ENCODE peak calls at places on chromosomes 4 and X, in nine cellular contexts. C, O, K, M, T, Y, F, A and L are unnamed samples.

GRCh38 chr4:95675623-95676022 is 126.8 kb upstream of the UNC5C start:
- DNase-seq in O (no peak), M (no peak), Y (no peak), A (no peak), C (no peak), F (no peak), T (no peak), K (no peak), L (no peak)

GRCh38 chr4:110754726-110755125 is 131.8 kb upstream of the PITX2 start:
- DNase-seq in Y (no peak), O (no peak), T (no peak), M (no peak), K (no peak), A (no peak), C (no peak), F (no peak), L (no peak)

GRCh38 chr4:76447326-76447954 is 12.4 kb downstream of the SHROOM3 start:
- DNase-seq in K (no peak), A (no peak), O (no peak), M (no peak), F (no peak), C (peak; percentile 20), T (no peak), Y (no peak), L (no peak)

GRCh38 chr4:163755013-163755412 is 260.5 kb downstream of the TMA16 start:
- DNase-seq in M (no peak), F (no peak), T (no peak), C (peak; percentile 43), Y (peak; percentile 0), A (no peak), K (no peak), O (no peak), L (no peak)

GRCh38 chrX:100424012-100424411 is 13.9 kb upstream of the PCDH19 start:
- DNase-seq in O (no peak), C (no peak), M (peak; percentile 54), K (no peak), Y (no peak), A (no peak), T (no peak), F (no peak), L (no peak)

GRCh38 chr4:131603705-131604104 is 1545.4 kb upstream of the PCDH10 start:
- DNase-seq in F (no peak), A (no peak), K (no peak), O (no peak), M (no peak), Y (no peak), T (no peak), C (no peak), L (no peak)

GRCh38 chr4:180855184-180855583 is 1388.0 kb upstream of the TENM3 start:
- DNase-seq in M (no peak), F (no peak), Y (no peak), O (no peak), A (no peak), T (no peak), C (no peak), K (no peak), L (no peak)

GRCh38 chrX:2498781-2499302 is 1.9 kb downstream of the DHRSX start:
- DNase-seq in Y (no peak), O (peak; percentile 69), F (no peak), A (no peak), C (peak; percentile 18), T (no peak), K (no peak), M (peak; percentile 17), L (peak; percentile 64)

GRCh38 chrX:2710041-2710471 is 19.0 kb downstream of the CD99 start:
- DNase-seq in C (peak; percentile 88), M (no peak), Y (peak; percentile 18), F (peak; percentile 74), A (no peak), O (no peak), K (no peak), T (no peak), L (no peak)

GRCh38 chr4:69896530-69897116 is 34.2 kb upstream of the CSN1S1 start:
- DNase-seq in F (no peak), M (peak; percentile 40), Y (no peak), O (no peak), T (no peak), A (no peak), K (no peak), C (peak; percentile 3), L (no peak)

GRCh38 chr4:163448541-163449203 is 24.9 kb downstream of the TKTL2 start:
- DNase-seq in F (no peak), C (peak; percentile 35), A (no peak), K (no peak), O (no peak), T (no peak), Y (no peak), M (peak; percentile 4), L (no peak)

GRCh38 chrX:75655627-75656026 is 129.4 kb downstream of the MAGEE2 start:
- DNase-seq in C (no peak), K (no peak), O (no peak), T (no peak), Y (no peak), M (no peak), F (no peak), A (no peak), L (no peak)

GRCh38 chrX:29653721-29654120 is 561.6 kb upstream of the MAGEB2 start:
- DNase-seq in Y (no peak), C (no peak), O (no peak), M (no peak), F (no peak), A (no peak), T (no peak), K (no peak), L (no peak)

GRCh38 chr4:164095313-164096110 is 601.0 kb downstream of the TMA16 start:
- DNase-seq in Y (no peak), T (no peak), A (no peak), C (no peak), M (no peak), O (no peak), F (no peak), K (no peak), L (no peak)

DNA sequence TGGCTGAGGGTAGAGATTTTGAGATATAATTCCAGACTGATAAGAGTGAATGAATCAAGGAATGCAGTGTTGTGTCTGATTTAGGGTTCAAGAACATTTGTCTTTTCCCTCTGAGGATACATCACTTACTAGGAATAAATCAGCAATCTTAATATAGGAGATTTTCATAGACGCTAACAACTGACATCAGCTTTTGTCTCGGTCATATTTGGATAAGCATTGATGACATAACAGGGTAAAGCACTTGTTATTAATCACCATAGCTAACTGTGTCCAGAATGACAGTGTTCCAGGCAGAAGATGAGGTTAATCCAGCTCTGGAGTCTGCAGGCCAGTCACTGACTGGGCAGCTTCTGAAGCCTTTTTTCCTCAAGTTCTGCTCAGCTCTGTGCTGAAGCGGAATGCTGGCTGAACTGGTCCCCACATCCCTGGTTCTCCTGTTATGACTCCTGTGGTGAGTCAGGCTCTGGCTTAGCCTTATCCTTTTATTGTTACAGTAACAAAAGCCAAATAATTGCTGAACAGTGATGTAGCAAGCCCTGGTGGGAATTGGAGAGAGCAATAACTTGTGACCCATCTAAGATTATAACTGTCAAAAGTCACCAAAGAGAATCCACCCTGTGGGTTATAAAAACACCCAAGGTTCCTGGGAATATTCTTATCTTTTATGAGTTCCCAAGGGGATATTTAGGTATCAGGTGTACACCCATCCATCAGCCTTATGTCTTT is 41.8 kb downstream of the FNIP2 start:
- DNase-seq in M (no peak), T (peak; percentile 35), A (peak; percentile 87), C (peak; percentile 98), F (peak; percentile 92), K (no peak), Y (peak; percentile 61), O (peak; percentile 91), L (no peak)
- H3K4me3 ChIP-seq in M (no peak overlapping the region), T (no peak overlapping the region), A (no peak overlapping the region), C (no peak overlapping the region), F (no peak overlapping the region), K (peak overlapping the region; percentile 6), Y (no peak overlapping the region), O (no peak overlapping the region), L (no peak overlapping the region)

GRCh38 chr4:139563515-139563914 is 7.5 kb upstream of the SETD7 start:
- DNase-seq in T (no peak), C (no peak), A (no peak), Y (no peak), M (no peak), F (no peak), K (no peak), O (no peak), L (no peak)

GRCh38 chr4:139562839-139563238 is 6.8 kb upstream of the SETD7 start:
- DNase-seq in A (no peak), C (no peak), M (no peak), Y (no peak), T (no peak), O (no peak), F (no peak), K (no peak), L (no peak)

GRCh38 chr4:139564502-139564901 is 8.5 kb upstream of the SETD7 start:
- DNase-seq in Y (no peak), F (no peak), C (no peak), T (no peak), O (no peak), M (no peak), A (no peak), K (no peak), L (no peak)

DNA sequence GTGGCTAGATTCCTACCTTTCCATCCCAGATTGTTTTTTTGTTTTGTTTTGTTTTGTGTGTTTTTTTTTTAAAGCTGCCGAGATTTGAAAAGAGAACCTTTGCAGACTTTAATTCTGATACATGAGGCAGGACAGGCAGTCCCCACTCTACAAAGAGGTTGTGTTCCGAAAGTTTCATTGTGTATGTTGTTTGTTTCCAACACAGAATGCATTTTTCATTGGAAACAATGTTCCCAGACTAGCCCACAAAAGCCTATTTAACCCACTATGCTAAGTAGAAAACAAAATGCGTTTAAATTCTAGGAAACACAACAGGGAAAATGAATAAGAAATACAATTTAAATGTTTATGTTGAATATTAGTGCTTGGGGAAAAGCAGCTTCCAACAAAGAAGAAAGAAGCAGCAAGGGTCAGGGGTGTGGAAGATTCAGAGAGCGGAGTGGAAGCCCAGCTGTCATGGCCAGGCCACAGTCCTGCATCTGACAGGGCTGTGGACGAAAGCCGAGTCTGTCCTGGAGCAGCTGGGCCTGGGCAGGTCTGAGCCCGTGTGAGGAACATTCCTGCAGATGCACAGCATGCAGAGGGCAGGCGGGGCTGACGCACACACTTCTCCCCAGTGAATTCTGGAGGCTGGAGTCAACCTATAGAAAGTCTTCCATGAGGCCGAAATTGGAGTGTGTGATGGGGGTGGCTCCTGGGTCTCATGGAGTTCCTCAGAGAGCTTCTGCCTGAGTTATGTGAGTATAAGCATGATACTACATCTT is 12.4 kb upstream of the SETD7 start:
- DNase-seq in M (no peak), F (no peak), T (no peak), O (no peak), C (no peak), A (no peak), Y (no peak), K (no peak), L (no peak)
- H3K27me3 ChIP-seq in M (no peaks in the 10 kb centered on the region), F (no peaks in the 10 kb centered on the region), T (no peaks in the 10 kb centered on the region), O (no peaks in the 10 kb centered on the region), C (peaks cover 4% of the 10 kb centered on the region), A (no peaks in the 10 kb centered on the region), Y (no peaks in the 10 kb centered on the region), K (no peaks in the 10 kb centered on the region), L (no peaks in the 10 kb centered on the region)

GRCh38 chr4:83931659-83932058 is 395.8 kb downstream of the GPAT3 start:
- DNase-seq in T (no peak), K (no peak), Y (no peak), O (no peak), A (no peak), C (no peak), F (no peak), M (no peak), L (no peak)
- TF ChIP-seq CTCF in T (no peak), K (no peak), Y (no peak), O (no peak), A (no peak), C (no peak), F (no peak), M (no peak), L (no peak)

GRCh38 chr4:68337522-68337921 is 12.4 kb downstream of the YTHDC1 start:
- DNase-seq in T (no peak), K (no peak), Y (no peak), C (no peak), F (no peak), O (no peak), A (no peak), M (no peak), L (no peak)
- H3K4me3 ChIP-seq in T (no peak overlapping the region), K (no peak overlapping the region), Y (no peak overlapping the region), C (no peak overlapping the region), F (no peak overlapping the region), O (no peak overlapping the region), A (no peak overlapping the region), M (no peak overlapping the region), L (no peak overlapping the region)